ENCODE peak calls at places on chromosomes 1 and 21, in five cellular contexts. R is CD8-positive, alpha-beta T cell; P is left ventricle myocardium inferior; I is astrocyte of the cerebellum; M is AG04449. Z is an unnamed sample.

GRCh38 chr1:54170961-54171460 is 18.2 kb upstream of the CDCP2 start:
- DNase-seq in R (no peak), P (no peak), I (no peak), M (no peak), Z (no peak)

GRCh38 chr21:37704751-37705150 is 211.5 kb downstream of the KCNJ6 start:
- DNase-seq in R (no peak), P (no peak), I (no peak), M (no peak), Z (no peak)

GRCh38 chr1:109882288-109883245 is 28.1 kb upstream of the CSF1 start:
- DNase-seq in R (no peak), P (no peak), I (no peak), M (no peak), Z (no peak)

GRCh38 chr1:244451539-244451950 is at the start of gene ADSS2:
- DNase-seq in R (no peak), P (no peak), I (no peak), M (no peak), Z (no peak)

GRCh38 chr1:32390904-32391480 is 3.2 kb downstream of the BSDC1 start:
- DNase-seq in R (no peak), P (no peak), I (no peak), M (no peak), Z (no peak)

GRCh38 chr1:117135329-117135728 is 13.8 kb upstream of the TRIM45 start:
- DNase-seq in R (no peak), P (no peak), I (no peak), M (no peak), Z (no peak)

GRCh38 chr1:156262461-156263287 is 14.8 kb upstream of the PAQR6 start:
- DNase-seq in R (no peak), P (no peak), I (peak), M (peak), Z (no peak)

GRCh38 chr1:10910490-10911273 is 101.8 kb upstream of the TARDBP start:
- DNase-seq in R (no peak), P (no peak), I (no peak), M (no peak), Z (no peak)

GRCh38 chr1:81179239-81179638 is 621.5 kb upstream of the ADGRL2 start:
- DNase-seq in R (no peak), P (no peak), I (no peak), M (peak), Z (peak)

GRCh38 chr1:2610036-2610720 is 22.6 kb downstream of the MMEL1 start:
- DNase-seq in R (no peak), P (no peak), I (no peak), M (no peak), Z (no peak)

GRCh38 chr21:34085129-34085528 is 11.8 kb downstream of the MRPS6 start:
- DNase-seq in R (no peak), P (no peak), I (no peak), M (no peak), Z (no peak)

GRCh38 chr1:25140073-25140797 is 92.1 kb downstream of the SYF2 start:
- DNase-seq in R (no peak), P (no peak), I (no peak), M (no peak), Z (no peak)

GRCh38 chr1:236280438-236281285 is 1.1 kb downstream of the ERO1B start:
- DNase-seq in R (peak), P (no peak), I (no peak), M (no peak), Z (no peak)

GRCh38 chr1:219459321-219460105 is 153.4 kb downstream of the ZC3H11B start:
- DNase-seq in R (no peak), P (no peak), I (no peak), M (no peak), Z (no peak)

GRCh38 chr1:151853411-151853930 is at the start of gene THEM5:
- DNase-seq in R (no peak), P (no peak), I (no peak), M (no peak), Z (no peak)

GRCh38 chr1:171226757-171227370 is 21.4 kb upstream of the FMO1 start:
- DNase-seq in R (no peak), P (no peak), I (peak), M (peak), Z (no peak)

GRCh38 chr1:178644308-178645120 is 80.5 kb upstream of the RALGPS2 start:
- DNase-seq in R (no peak), P (peak), I (no peak), M (no peak), Z (no peak)

GRCh38 chr21:45412909-45413581 is 8.1 kb downstream of the COL18A1 start:
- DNase-seq in R (no peak), P (peak), I (no peak), M (no peak), Z (no peak)

GRCh38 chr1:101377436-101377835 is 140.6 kb downstream of the S1PR1 start:
- DNase-seq in R (no peak), P (no peak), I (no peak), M (no peak), Z (no peak)

GRCh38 chr1:116504308-116505156 is 66.3 kb downstream of the CD58 start:
- DNase-seq in R (peak), P (peak), I (no peak), M (no peak), Z (no peak)

GRCh38 chr1:100924212-100924611 is 28.3 kb downstream of the SLC30A7 start:
- DNase-seq in R (no peak), P (no peak), I (no peak), M (no peak), Z (no peak)

GRCh38 chr1:46809904-46810303 is 11.1 kb downstream of the CYP4B1 start:
- DNase-seq in R (no peak), P (no peak), I (no peak), M (no peak), Z (no peak)

GRCh38 chr1:40710581-40711315 is 19.2 kb downstream of the NFYC start:
- DNase-seq in R (no peak), P (no peak), I (no peak), M (no peak), Z (no peak)

GRCh38 chr21:16117331-16117730 is 387.5 kb downstream of the USP25 start:
- DNase-seq in R (no peak), P (no peak), I (no peak), M (no peak), Z (no peak)
- H3K4me3 ChIP-seq in R (no peak), P (peak), I (no peak), M (no peak), Z (no peak)

DNA sequence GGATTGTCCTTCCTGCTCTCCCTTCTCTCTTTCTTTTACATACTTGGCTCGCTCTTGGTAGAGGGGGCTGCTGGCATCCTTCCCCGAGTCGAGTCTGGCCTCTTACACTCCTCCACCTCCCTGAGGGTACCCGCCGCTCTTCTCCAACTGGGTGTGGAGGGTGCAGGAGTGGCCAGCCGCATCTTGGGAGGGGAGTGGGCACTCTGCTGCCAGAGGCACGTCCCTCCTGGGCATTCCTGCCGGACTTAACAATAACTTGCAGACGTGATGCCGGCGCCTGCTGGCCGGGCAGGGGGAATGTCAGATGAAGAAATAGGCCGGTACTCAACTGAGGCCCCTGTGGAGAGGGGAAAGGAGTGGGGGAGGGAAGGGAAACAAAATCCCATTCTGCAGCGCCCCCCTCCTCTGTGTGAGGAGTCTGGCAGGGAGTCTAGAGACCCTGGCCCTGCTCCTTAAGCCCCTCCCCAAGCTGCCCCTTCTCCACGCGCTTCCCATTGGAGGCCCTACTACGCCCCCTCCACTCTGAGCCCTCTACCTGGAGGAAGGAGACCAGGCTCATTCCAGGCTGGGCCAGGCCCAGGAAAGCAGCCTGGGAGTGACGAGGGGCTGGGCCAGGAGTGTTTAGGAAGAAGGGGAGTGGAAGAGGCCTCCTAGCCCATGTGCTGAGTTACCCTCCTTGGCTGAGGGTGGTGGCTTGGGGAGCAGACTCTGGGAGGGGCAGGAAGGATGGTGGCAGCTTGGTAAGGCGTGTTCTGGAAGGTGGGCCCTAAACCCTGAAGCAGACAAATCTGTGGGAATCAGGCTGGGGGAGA is 1.8 kb downstream of the ATP2B4 start:
- DNase-seq in R (no peak), P (peak), I (no peak), M (no peak), Z (no peak)
- TF ChIP-seq CTCF in R (no peak), P (peak), I (peak), M (peak), Z (peak)

GRCh38 chr1:93592636-93592949 is 89.0 kb downstream of the BCAR3 start:
- DNase-seq in R (no peak), P (no peak), I (no peak), M (no peak), Z (no peak)
- H3K4me3 ChIP-seq in R (no peak), P (no peak), I (no peak), M (no peak), Z (peak)

GRCh38 chr21:40844935-40845334 is 2.0 kb downstream of the DSCAM start:
- DNase-seq in R (no peak), P (no peak), I (no peak), M (no peak), Z (no peak)

GRCh38 chr21:40839551-40839950 is 7.4 kb downstream of the DSCAM start:
- DNase-seq in R (no peak), P (no peak), I (no peak), M (no peak), Z (no peak)

GRCh38 chr21:40842197-40842552 is 4.8 kb downstream of the DSCAM start:
- DNase-seq in R (no peak), P (no peak), I (no peak), M (no peak), Z (no peak)

GRCh38 chr21:40840441-40840840 is 6.5 kb downstream of the DSCAM start:
- DNase-seq in R (no peak), P (no peak), I (no peak), M (no peak), Z (no peak)

GRCh38 chr21:40841524-40842196 is 5.3 kb downstream of the DSCAM start:
- DNase-seq in R (no peak), P (peak), I (peak), M (no peak), Z (no peak)
- TF ChIP-seq CTCF in R (no peak), P (peak), I (peak), M (peak), Z (peak)

GRCh38 chr1:78009836-78010235 is 5.1 kb downstream of the DNAJB4 start:
- DNase-seq in R (no peak), P (no peak), I (peak), M (no peak), Z (no peak)
- H3K4me3 ChIP-seq in R (no peak), P (peak), I (no peak), M (peak), Z (no peak)

GRCh38 chr1:68321084-68321685 is 88.9 kb upstream of the WLS start:
- DNase-seq in R (no peak), P (peak), I (peak), M (no peak), Z (no peak)
- TF ChIP-seq CTCF in R (no peak), P (peak), I (peak), M (peak), Z (peak)

GRCh38 chr1:189787201-189787600 is 690.5 kb downstream of the BRINP3 start:
- DNase-seq in R (no peak), P (no peak), I (peak), M (no peak), Z (no peak)
- H3K4me3 ChIP-seq in R (no peak), P (no peak), I (no peak), M (no peak), Z (no peak)

GRCh38 chr1:59212715-59213114 is 84.2 kb upstream of the FGGY start:
- DNase-seq in R (no peak), P (no peak), I (no peak), M (no peak), Z (no peak)

GRCh38 chr1:59218521-59219236 is 78.2 kb upstream of the FGGY start:
- DNase-seq in R (no peak), P (no peak), I (no peak), M (no peak), Z (no peak)

GRCh38 chr1:59219926-59220325 is 77.0 kb upstream of the FGGY start:
- DNase-seq in R (no peak), P (no peak), I (no peak), M (no peak), Z (no peak)

GRCh38 chr1:59214764-59215208 is 82.1 kb upstream of the FGGY start:
- DNase-seq in R (no peak), P (no peak), I (no peak), M (no peak), Z (no peak)

DNA sequence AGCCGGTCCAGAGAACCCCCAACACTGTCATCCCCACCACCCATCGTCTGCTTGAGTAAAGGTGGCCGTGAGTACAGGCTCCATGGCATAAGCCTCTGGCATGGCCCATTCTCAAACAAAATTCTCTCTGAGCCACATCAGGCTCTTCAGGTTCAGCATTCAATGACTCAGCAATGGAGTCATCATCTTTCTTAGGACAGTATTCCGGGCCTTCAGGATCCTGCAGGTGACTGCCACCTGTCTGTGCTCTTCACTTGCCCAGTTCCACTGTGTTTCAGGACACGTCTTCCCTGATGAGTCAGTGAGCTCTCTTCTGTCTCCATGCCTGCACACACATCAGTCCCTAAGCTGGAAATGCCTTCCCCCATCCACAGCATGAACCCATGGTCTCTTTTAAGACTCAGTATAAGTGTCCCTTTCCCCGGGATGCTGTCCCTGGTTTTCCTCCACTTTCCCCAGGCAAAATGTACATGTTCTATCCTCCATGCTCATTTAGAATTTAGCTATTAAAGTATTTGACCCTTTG is 81.1 kb upstream of the FGGY start:
- DNase-seq in R (no peak), P (no peak), I (no peak), M (no peak), Z (no peak)
- TF ChIP-seq CTCF in R (no peak), P (no peak), I (no peak), M (no peak), Z (no peak)

DNA sequence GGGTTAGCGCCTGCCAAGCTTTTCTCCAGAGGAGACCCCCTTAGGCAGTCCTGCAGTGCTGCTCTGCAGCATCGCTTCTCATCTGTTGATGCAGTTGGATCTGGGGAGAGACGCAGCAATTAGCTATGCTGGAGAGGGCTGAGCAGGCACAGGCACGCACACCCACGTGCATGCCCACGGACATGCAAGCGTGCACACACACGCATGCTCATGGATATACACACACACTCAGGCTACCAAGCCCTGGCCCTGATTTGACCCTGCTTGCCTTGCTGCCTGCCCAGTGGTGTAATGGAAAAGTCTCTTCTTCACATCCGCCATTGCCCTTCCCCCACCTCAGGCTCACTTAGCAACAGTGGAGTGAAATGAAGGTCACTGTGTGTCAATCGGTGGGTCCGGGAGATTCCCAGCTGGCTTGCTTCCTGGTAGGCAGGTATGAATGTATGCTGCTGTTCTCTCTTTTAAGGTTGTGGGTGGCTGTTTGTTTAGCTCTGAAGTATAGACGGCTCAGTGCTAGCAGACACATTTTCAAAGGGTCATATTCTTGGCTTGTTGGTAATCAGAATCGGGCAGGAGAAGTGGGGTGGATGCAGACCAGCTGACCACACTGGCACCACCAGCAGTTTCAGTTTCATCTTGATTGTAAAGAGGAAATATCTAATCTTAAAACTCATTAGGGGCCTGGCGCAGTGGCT is 9.5 kb downstream of the ATP1B1 start:
- DNase-seq in R (no peak), P (peak), I (no peak), M (no peak), Z (peak)
- H3K4me3 ChIP-seq in R (no peak), P (peak), I (no peak), M (no peak), Z (peak)

DNA sequence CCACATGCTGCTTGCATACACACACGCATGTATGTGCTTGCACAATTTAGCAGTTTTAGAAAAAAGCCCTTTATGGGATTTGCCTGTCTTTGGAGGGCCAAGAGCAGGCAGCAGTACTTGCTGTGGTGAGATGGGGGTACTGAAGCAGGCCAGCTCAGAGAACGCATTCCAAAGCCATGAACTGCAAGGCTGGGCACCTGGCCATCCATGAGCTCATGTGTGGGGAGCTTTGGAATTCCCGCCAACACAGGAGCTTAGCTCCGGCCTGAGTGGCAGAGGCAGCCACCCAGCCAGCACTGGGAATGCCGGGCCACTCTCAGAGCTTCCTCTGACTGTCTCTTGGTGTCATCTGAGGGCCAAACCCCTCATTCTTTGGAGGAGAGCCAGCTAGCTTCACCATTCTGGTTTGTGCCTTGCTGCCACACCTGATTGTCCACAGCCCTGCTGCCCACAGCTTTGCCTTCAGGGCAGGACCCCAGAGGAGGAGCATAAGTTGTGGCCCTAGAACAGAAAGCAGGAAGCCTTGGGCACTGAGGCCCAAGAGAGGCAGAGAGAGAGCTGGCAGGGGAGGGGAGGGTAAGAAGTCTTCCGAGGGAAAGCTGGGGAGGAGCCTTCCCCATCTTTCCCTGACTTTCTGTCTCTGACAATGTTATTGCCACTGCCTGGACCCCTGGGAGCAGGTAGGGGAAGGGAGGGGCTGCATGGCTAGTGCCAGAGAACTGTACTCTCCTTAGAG is 92.1 kb upstream of the POU3F1 start:
- DNase-seq in R (no peak), P (peak), I (peak), M (peak), Z (peak)
- TF ChIP-seq CTCF in R (no peak), P (peak), I (peak), M (peak), Z (peak)